ENCODE peak calls at places on chromosomes 16 and 17, in six cellular contexts. I is coronary artery, G is neural progenitor cell, S is heart left ventricle, L is thoracic aorta, X is AG09309. Y is an unnamed sample.

GRCh38 chr16:73268311-73268997 is 220.5 kb upstream of the ZFHX3 start:
- DNase-seq in X (no peak), S (no peak), G (peak), L (no peak), I (no peak), Y (peak)

GRCh38 chr16:82530883-82531282 is 95.9 kb upstream of the CDH13 start:
- DNase-seq in G (no peak), X (no peak), S (no peak), L (no peak), I (no peak), Y (no peak)

GRCh38 chr17:15952048-15952532 is 7.2 kb downstream of the ADORA2B start:
- DNase-seq in X (no peak), G (no peak), L (no peak), I (no peak), S (no peak), Y (no peak)

GRCh38 chr16:20520103-20520502 is 56.1 kb downstream of the ACSM2B start:
- DNase-seq in X (no peak), S (no peak), L (no peak), G (no peak), I (no peak), Y (no peak)

GRCh38 chr16:88828711-88829110 is 17.0 kb upstream of the APRT start:
- DNase-seq in X (no peak), G (no peak), S (no peak), I (no peak), L (no peak), Y (no peak)

GRCh38 chr17:50931003-50931878 is 65.1 kb upstream of the TOB1 start:
- DNase-seq in X (peak), I (peak), S (peak), L (peak), G (peak), Y (peak)

GRCh38 chr16:62829615-62830014 is 793.4 kb upstream of the CDH8 start:
- DNase-seq in I (no peak), S (no peak), L (no peak), G (no peak), X (no peak), Y (no peak)

GRCh38 chr16:60771138-60771537 is 1265.1 kb downstream of the CDH8 start:
- DNase-seq in S (no peak), X (no peak), I (no peak), L (no peak), G (no peak), Y (no peak)

GRCh38 chr16:29645699-29646187 is 17.3 kb upstream of the SPN start:
- DNase-seq in I (no peak), X (no peak), G (no peak), S (no peak), L (no peak), Y (peak)

GRCh38 chr17:50558955-50559614 is 1.4 kb upstream of the CACNA1G start:
- DNase-seq in G (peak), S (no peak), L (no peak), X (no peak), I (no peak), Y (no peak)

GRCh38 chr17:21297026-21297520 is 12.6 kb downstream of the MAP2K3 start:
- DNase-seq in L (no peak), S (no peak), G (no peak), I (peak), X (no peak), Y (no peak)

GRCh38 chr17:48553190-48553547 is 8.3 kb upstream of the HOXB2 start:
- DNase-seq in X (no peak), G (no peak), S (no peak), I (no peak), L (no peak), Y (no peak)

GRCh38 chr16:88967800-88968588 is 9.0 kb downstream of the CBFA2T3 start:
- DNase-seq in G (no peak), I (no peak), L (no peak), X (no peak), S (no peak), Y (no peak)

GRCh38 chr16:78931267-78932060 is 669.1 kb downstream of the MAF start:
- DNase-seq in L (no peak), S (no peak), G (no peak), I (no peak), X (no peak), Y (no peak)

GRCh38 chr17:63828936-63829335 is 1.5 kb upstream of the FTSJ3 start:
- DNase-seq in L (no peak), S (no peak), X (no peak), G (no peak), I (no peak), Y (no peak)

GRCh38 chr16:76639685-76640289 is 362.6 kb downstream of the CNTNAP4 start:
- DNase-seq in S (no peak), G (peak), L (no peak), X (no peak), I (no peak), Y (no peak)

GRCh38 chr17:79325707-79326106 is 251.1 kb downstream of the ENGASE start:
- DNase-seq in I (no peak), L (no peak), G (peak), X (no peak), S (no peak), Y (peak)

GRCh38 chr16:58503863-58504688 is 4.1 kb downstream of the NDRG4 start:
- DNase-seq in X (no peak), G (no peak), S (no peak), L (no peak), I (peak), Y (no peak)

GRCh38 chr17:62601438-62601837 is 26.0 kb upstream of the MRC2 start:
- DNase-seq in X (no peak), I (no peak), L (no peak), G (no peak), S (no peak), Y (peak)

GRCh38 chr17:1002771-1003555 is 6.0 kb downstream of the TIMM22 start:
- DNase-seq in X (peak), L (no peak), G (no peak), S (peak), I (no peak), Y (peak)

GRCh38 chr16:66924527-66925321 is 611 bp downstream of the RRAD start:
- DNase-seq in L (no peak), X (no peak), I (no peak), S (peak), G (peak), Y (no peak)

GRCh38 chr16:81511371-81511770 is 66.8 kb downstream of the CMIP start:
- DNase-seq in X (no peak), G (no peak), S (no peak), I (no peak), L (no peak), Y (peak)

GRCh38 chr17:1177099-1177996 is 2.4 kb downstream of the ABR start:
- DNase-seq in L (no peak), I (no peak), S (peak), G (no peak), X (no peak), Y (peak)

GRCh38 chr17:63702616-63703015 is 2.7 kb upstream of the LIMD2 start:
- DNase-seq in L (no peak), I (no peak), G (no peak), S (no peak), X (no peak), Y (no peak)

GRCh38 chr17:73566905-73567782 is 77.1 kb downstream of the SDK2 start:
- DNase-seq in G (peak), X (no peak), S (no peak), L (no peak), I (no peak), Y (no peak)

GRCh38 chr17:8887834-8888703 is 20.6 kb upstream of the PIK3R6 start:
- DNase-seq in X (no peak), L (no peak), I (no peak), S (peak), G (peak), Y (peak)
- TF ChIP-seq CTCF in X (no peak), L (no peak), I (no peak), S (peak), G (peak), Y (peak)

GRCh38 chr17:60149691-60150582 is at the start of gene CA4:
- DNase-seq in X (no peak), G (peak), S (no peak), L (no peak), I (no peak), Y (no peak)
- H3K4me3 ChIP-seq in X (no peak), G (peak), S (peak), L (peak), I (peak), Y (no peak)

GRCh38 chr17:42130310-42130936 is 7.8 kb downstream of the HSPB9 start:
- DNase-seq in I (no peak), G (no peak), L (no peak), S (no peak), X (no peak), Y (no peak)
- TF ChIP-seq CTCF in I (no peak), G (no peak), L (no peak), S (no peak), X (no peak), Y (no peak)

DNA sequence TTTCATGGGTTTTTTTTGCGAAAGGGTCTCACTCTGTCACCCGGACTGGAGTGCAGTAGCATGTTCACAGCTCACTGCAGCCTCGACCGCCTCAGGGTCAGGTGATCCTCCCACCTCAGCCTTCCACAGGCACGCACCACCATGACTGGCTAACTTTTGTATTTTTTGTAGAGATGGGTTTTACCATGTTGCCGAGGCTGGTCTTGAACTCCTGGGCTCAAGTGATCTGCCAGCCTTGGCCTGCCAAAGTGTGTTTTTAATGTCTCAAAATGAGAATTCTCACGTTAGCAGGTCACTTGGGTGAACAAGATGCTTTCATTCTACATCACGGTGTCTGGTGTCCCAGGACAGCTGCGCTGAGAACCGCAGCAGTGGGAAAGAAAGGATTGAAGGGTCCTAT is 3.2 kb downstream of the FBXO31 start:
- DNase-seq in X (no peak), I (no peak), G (no peak), L (no peak), S (no peak), Y (no peak)
- H3K4me3 ChIP-seq in X (no peak), I (peak), G (no peak), L (peak), S (no peak), Y (no peak)

DNA sequence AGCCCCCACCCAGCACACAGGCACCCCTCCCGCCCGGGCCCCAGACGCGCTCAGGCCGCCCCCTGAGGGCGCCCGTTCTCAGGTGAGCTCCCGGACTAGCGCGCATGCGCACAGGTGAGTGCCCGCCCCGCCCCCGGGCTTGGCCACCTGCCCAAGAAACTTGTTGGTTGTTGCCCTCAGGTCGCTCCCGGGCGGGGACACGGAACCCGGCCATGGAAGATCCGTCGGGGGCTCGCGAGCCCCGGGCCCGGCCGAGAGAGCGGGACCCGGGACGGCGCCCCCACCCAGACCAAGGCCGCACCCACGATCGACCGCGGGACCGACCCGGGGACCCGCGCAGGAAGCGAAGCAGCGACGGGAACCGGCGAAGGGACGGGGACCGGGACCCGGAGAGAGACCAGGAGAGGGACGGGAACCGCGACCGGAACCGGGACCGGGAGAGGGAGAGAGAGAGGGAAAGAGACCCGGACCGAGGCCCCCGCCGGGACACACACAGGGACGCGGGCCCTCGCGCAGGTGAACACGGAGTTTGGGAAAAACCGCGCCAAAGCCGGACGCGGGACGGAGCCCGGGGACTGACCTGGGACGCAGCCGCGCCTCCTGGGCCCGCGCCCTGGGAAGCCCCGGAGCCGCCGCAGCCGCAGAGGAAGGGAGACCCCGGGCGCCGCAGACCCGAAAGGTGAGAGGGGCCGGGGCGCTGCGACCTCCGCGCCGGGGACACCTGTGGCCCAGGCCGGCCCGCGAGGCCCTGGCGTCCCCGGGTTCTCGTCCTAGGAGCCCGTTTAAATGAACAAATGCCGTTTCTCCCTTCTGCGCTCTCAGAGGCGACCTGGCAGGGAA is at the start of gene MARVELD3:
- DNase-seq in G (peak), X (no peak), S (no peak), I (no peak), L (no peak), Y (no peak)
- TF ChIP-seq CTCF in G (no peak), X (no peak), S (no peak), I (no peak), L (no peak), Y (no peak)

GRCh38 chr16:68737046-68737729 is at the start of gene CDH1:
- DNase-seq in L (no peak), G (peak), I (no peak), S (no peak), X (no peak), Y (no peak)
- H3K4me3 ChIP-seq in L (peak), G (peak), I (peak), S (no peak), X (no peak), Y (no peak)

GRCh38 chr17:36885161-36885735 is 52.0 kb upstream of the LHX1 start:
- DNase-seq in I (no peak), S (no peak), X (no peak), L (no peak), G (no peak), Y (no peak)
- TF ChIP-seq CTCF in I (no peak), S (no peak), X (no peak), L (no peak), G (no peak), Y (no peak)

DNA sequence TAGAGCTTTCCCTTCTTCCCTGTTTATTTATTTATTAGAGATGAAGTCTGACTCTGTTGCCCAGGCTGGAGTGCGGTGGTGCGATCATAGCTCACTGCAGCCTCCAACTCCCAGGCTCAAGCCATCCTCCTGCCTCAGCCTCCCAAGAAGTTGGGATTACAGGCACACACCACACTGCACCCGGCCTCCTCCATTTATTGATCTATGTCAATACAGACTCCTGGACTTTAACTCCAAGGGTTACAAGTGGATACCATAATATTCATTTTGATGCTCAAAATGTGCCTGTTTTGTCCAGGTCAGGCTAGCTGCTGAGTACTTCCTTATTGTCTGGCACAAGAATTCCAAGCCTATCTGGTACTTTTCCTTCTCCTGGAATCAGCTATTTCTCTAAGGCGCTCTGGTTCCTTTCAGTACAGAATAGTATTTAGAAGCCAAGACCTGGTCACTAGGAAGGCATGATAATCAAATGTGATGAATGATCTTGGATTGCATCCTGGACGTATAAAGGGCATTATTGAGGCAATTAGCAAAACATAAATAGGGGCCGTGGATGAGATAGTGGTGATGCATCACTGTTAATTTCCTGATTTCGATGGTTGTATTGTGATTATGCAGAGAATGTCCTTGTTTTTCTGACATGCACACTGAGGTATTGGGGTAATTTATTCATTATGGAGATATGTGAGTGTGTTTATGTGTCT is 21.7 kb downstream of the IL4R start:
- DNase-seq in S (no peak), X (peak), G (no peak), L (no peak), I (no peak), Y (no peak)
- H3K4me3 ChIP-seq in S (no peak), X (no peak), G (no peak), L (no peak), I (no peak), Y (no peak)

Y was measured in choroid plexus epithelial cell.